ENCODE peak calls at places on chromosomes 13 and 19, in ten cellular contexts. O is CD4-positive, alpha-beta T cell; I is Panc1; G is cardiac fibroblast; T is epithelial cell of esophagus; B is omental fat pad; A is lower leg skin; N is MCF 10A; D is ascending aorta; X is Caco-2. K is an unnamed sample.
A peak's percentile ranks its signal among the peaks of the same experiment; 100 is the strongest.

GRCh38 chr19:18414504-18415176 is 4.6 kb upstream of the SSBP4 start:
- DNase-seq in O (no peak), I (no peak), G (no peak), T (no peak), B (no peak), A (no peak), N (no peak), D (no peak), X (no peak), K (no peak)

GRCh38 chr13:32164622-32165268 is 133.2 kb downstream of the FRY start:
- DNase-seq in O (no peak), I (no peak), G (peak; percentile 78), T (peak; percentile 58), B (no peak), A (no peak), N (peak; percentile 81), D (no peak), X (peak; percentile 76), K (no peak)

GRCh38 chr19:51354742-51355148 is 11.4 kb downstream of the ETFB start:
- DNase-seq in O (peak; percentile 43), I (no peak), G (peak; percentile 61), T (no peak), B (no peak), A (no peak), N (no peak), D (no peak), X (peak; percentile 96), K (no peak)

GRCh38 chr19:3324405-3324856 is 42.0 kb upstream of the NFIC start:
- DNase-seq in O (peak; percentile 61), I (peak; percentile 39), G (peak; percentile 26), T (peak; percentile 35), B (peak; percentile 72), A (peak; percentile 94), N (peak; percentile 62), D (no peak), X (peak; percentile 61), K (no peak)

GRCh38 chr13:72852207-72852606 is 70.3 kb downstream of the PIBF1 start:
- DNase-seq in O (no peak), I (no peak), G (no peak), T (no peak), B (no peak), A (no peak), N (no peak), D (no peak), X (no peak), K (no peak)

GRCh38 chr13:110027470-110028240 is 241.3 kb upstream of the IRS2 start:
- DNase-seq in O (no peak), I (no peak), G (no peak), T (no peak), B (no peak), A (no peak), N (no peak), D (no peak), X (no peak), K (no peak)

GRCh38 chr19:45140533-45140932 is 20.2 kb downstream of the NKPD1 start:
- DNase-seq in O (no peak), I (no peak), G (no peak), T (no peak), B (no peak), A (no peak), N (no peak), D (no peak), X (no peak), K (no peak)

GRCh38 chr19:29878973-29879654 is 62.9 kb upstream of the URI1 start:
- DNase-seq in O (no peak), I (peak; percentile 39), G (peak; percentile 23), T (peak; percentile 30), B (no peak), A (peak; percentile 88), N (peak; percentile 67), D (peak; percentile 74), X (peak; percentile 90), K (no peak)

GRCh38 chr13:30346159-30346788 is 38.9 kb upstream of the KATNAL1 start:
- DNase-seq in O (peak; percentile 51), I (no peak), G (no peak), T (no peak), B (no peak), A (no peak), N (no peak), D (no peak), X (no peak), K (no peak)

GRCh38 chr13:38804536-38804935 is 117.7 kb downstream of the FREM2 start:
- DNase-seq in O (no peak), I (no peak), G (no peak), T (peak; percentile 53), B (no peak), A (no peak), N (peak; percentile 15), D (no peak), X (no peak), K (no peak)

GRCh38 chr13:100789481-100789880 is 114.9 kb upstream of the TMTC4 start:
- DNase-seq in O (no peak), I (no peak), G (peak; percentile 1), T (no peak), B (no peak), A (no peak), N (peak; percentile 14), D (no peak), X (no peak), K (no peak)

GRCh38 chr19:18672606-18673337 is 10.7 kb upstream of the CRTC1 start:
- DNase-seq in O (no peak), I (no peak), G (peak; percentile 76), T (peak; percentile 27), B (no peak), A (no peak), N (peak; percentile 26), D (no peak), X (no peak), K (no peak)

GRCh38 chr19:5096536-5096935 is 127.6 kb downstream of the KDM4B start:
- DNase-seq in O (no peak), I (no peak), G (no peak), T (no peak), B (no peak), A (no peak), N (no peak), D (no peak), X (no peak), K (no peak)

GRCh38 chr13:48072787-48073186 is 22.1 kb downstream of the MED4 start:
- DNase-seq in O (no peak), I (no peak), G (no peak), T (no peak), B (no peak), A (no peak), N (no peak), D (no peak), X (no peak), K (no peak)

GRCh38 chr19:23437901-23438300 is 42.6 kb upstream of the ZNF91 start:
- DNase-seq in O (no peak), I (no peak), G (no peak), T (no peak), B (no peak), A (no peak), N (no peak), D (no peak), X (no peak), K (no peak)

GRCh38 chr19:32675720-32676185 is at the start of gene RGS9BP:
- DNase-seq in O (peak; percentile 51), I (no peak), G (peak; percentile 80), T (peak; percentile 69), B (peak; percentile 47), A (peak; percentile 97), N (peak; percentile 72), D (peak; percentile 89), X (peak; percentile 86), K (no peak)

GRCh38 chr19:42111384-42111783 is 20.9 kb downstream of the POU2F2 start:
- DNase-seq in O (no peak), I (no peak), G (peak; percentile 51), T (peak; percentile 84), B (no peak), A (no peak), N (peak; percentile 48), D (no peak), X (no peak), K (no peak)

GRCh38 chr13:23715762-23716235 is 145.6 kb downstream of the TNFRSF19 start:
- DNase-seq in O (no peak), I (no peak), G (no peak), T (peak; percentile 43), B (no peak), A (no peak), N (peak; percentile 42), D (no peak), X (peak; percentile 72), K (no peak)
- TF ChIP-seq CTCF in O (no peak), I (peak; percentile 67), G (peak; percentile 33), T (peak; percentile 37), B (no peak), A (no peak), N (peak; percentile 21), D (no peak), X (peak; percentile 46), K (peak; percentile 58)

DNA sequence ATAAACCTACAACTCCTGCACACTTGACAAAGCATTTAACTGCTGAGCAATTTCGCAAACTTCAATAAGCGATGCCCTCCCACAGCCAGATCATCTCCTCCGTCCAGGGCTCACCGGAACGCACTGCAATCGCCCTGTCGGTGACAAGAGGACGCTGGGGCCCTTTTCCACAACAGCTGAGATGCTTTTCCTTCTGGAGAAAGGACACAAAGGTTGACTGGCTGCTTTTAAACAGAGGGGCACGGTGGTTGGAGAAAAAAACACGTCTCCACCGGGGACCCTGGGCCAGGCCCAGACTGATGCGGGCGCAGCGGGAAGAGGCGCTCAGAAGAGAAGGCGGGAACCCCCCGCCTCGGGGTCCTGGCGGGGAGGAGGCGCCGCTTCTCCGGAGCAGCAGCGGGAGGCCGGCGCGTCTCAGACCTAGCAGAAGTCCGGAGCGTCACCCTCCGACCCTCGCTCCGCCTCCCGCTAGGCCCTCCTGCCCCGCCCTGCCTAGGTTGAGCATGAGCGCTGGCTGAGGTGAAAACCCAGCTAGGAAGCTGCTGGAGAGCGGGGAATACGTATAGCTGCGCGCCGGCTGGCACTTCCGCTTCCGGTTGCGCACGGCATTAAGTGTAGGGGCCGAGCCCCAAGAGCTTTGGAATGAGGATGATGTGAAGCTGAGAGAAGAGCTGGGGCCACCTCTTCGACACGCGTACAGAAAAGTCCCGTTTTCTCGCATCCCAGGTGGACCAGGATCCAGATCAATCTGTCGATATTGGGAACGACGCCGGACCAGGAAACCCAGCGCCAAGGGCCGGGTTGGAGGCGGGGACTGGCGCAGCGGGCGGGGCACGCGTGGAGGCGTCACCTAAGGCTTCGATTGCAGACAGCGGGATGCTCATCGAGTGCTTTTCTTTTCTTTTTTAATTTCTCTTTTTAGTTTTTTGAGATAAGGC is at the start of gene ZNF846:
- DNase-seq in O (peak; percentile 89), I (peak; percentile 79), G (peak; percentile 97), T (peak; percentile 97), B (peak; percentile 72), A (peak; percentile 98), N (peak; percentile 97), D (peak; percentile 95), X (peak; percentile 97), K (peak; percentile 90)
- TF ChIP-seq CTCF in O (no peak), I (no peak), G (peak; percentile 8), T (no peak), B (no peak), A (no peak), N (no peak), D (no peak), X (no peak), K (no peak)

GRCh38 chr19:495440-496332 is 600 bp upstream of the MADCAM1 start:
- DNase-seq in O (no peak), I (no peak), G (peak; percentile 39), T (no peak), B (no peak), A (no peak), N (peak; percentile 41), D (no peak), X (peak; percentile 76), K (no peak)
- TF ChIP-seq CTCF in O (peak; percentile 50), I (peak; percentile 96), G (peak; percentile 72), T (peak; percentile 54), B (peak; percentile 33), A (no peak), N (peak; percentile 63), D (peak; percentile 59), X (peak; percentile 75), K (peak; percentile 44)

GRCh38 chr13:66543780-66544179 is 686.4 kb downstream of the PCDH9 start:
- DNase-seq in O (no peak), I (no peak), G (no peak), T (peak; percentile 15), B (no peak), A (no peak), N (no peak), D (no peak), X (no peak), K (no peak)
- TF ChIP-seq CTCF in O (no peak), I (peak; percentile 34), G (no peak), T (peak; percentile 40), B (no peak), A (no peak), N (no peak), D (no peak), X (peak; percentile 30), K (peak; percentile 12)

K was measured in D721Med.